ENCODE peak calls at places on chromosomes 13 and 19, in nine cellular contexts. E, O, L, V, J, P, T, W and X are unnamed samples.
A peak's percentile ranks its signal among the peaks of the same experiment; 100 is the strongest.

GRCh38 chr19:47406711-47407416 is 12.5 kb downstream of the MEIS3 start:
- DNase-seq in E (no peak), O (no peak), L (no peak), V (no peak), J (no peak), P (no peak), T (no peak), W (no peak), X (no peak)

GRCh38 chr19:11463391-11463790 is 17.5 kb downstream of the ELAVL3 start:
- DNase-seq in E (no peak), O (no peak), L (no peak), V (no peak), J (no peak), P (no peak), T (no peak), W (no peak), X (no peak)

GRCh38 chr13:30711375-30711774 is 24.0 kb upstream of the ALOX5AP start:
- DNase-seq in E (no peak), O (peak; percentile 30), L (no peak), V (peak; percentile 88), J (no peak), P (no peak), T (no peak), W (no peak), X (no peak)

GRCh38 chr13:83730674-83731073 is 151.6 kb downstream of the SLITRK1 start:
- DNase-seq in E (no peak), O (no peak), L (no peak), V (no peak), J (no peak), P (no peak), T (no peak), W (no peak), X (no peak)

GRCh38 chr13:50015263-50015662 is at the start of gene KCNRG:
- DNase-seq in E (no peak), O (no peak), L (no peak), V (peak; percentile 39), J (no peak), P (no peak), T (no peak), W (no peak), X (no peak)

GRCh38 chr13:94210826-94211225 is 268.7 kb downstream of the DCT start:
- DNase-seq in E (no peak), O (no peak), L (no peak), V (no peak), J (no peak), P (no peak), T (no peak), W (no peak), X (no peak)

GRCh38 chr13:30963794-30964193 is 31.3 kb downstream of the TEX26 start:
- DNase-seq in E (no peak), O (peak; percentile 13), L (peak; percentile 50), V (peak; percentile 29), J (no peak), P (no peak), T (no peak), W (peak; percentile 13), X (no peak)

GRCh38 chr13:36858285-36858684 is 39.3 kb downstream of the RFXAP start:
- DNase-seq in E (no peak), O (peak; percentile 73), L (no peak), V (peak; percentile 65), J (peak; percentile 8), P (no peak), T (no peak), W (peak; percentile 26), X (no peak)

GRCh38 chr13:31987071-31987470 is 44.5 kb upstream of the FRY start:
- DNase-seq in E (no peak), O (no peak), L (no peak), V (no peak), J (no peak), P (no peak), T (no peak), W (no peak), X (no peak)

GRCh38 chr19:50206191-50206590 is 2.8 kb downstream of the MYH14 start:
- DNase-seq in E (no peak), O (no peak), L (no peak), V (no peak), J (no peak), P (no peak), T (no peak), W (no peak), X (no peak)

GRCh38 chr19:55687281-55688172 is 12.5 kb downstream of the EPN1 start:
- DNase-seq in E (peak; percentile 40), O (no peak), L (peak; percentile 41), V (no peak), J (no peak), P (no peak), T (no peak), W (no peak), X (no peak)

GRCh38 chr19:4870025-4870700 is 2.7 kb upstream of the PLIN3 start:
- DNase-seq in E (peak; percentile 77), O (peak; percentile 97), L (peak; percentile 65), V (peak; percentile 92), J (no peak), P (no peak), T (peak; percentile 24), W (no peak), X (peak; percentile 62)

GRCh38 chr19:4868286-4868834 is 893 bp upstream of the PLIN3 start:
- DNase-seq in E (no peak), O (no peak), L (no peak), V (no peak), J (no peak), P (no peak), T (no peak), W (no peak), X (no peak)

GRCh38 chr19:4871711-4872110 is 4.2 kb upstream of the PLIN3 start:
- DNase-seq in E (no peak), O (no peak), L (no peak), V (no peak), J (no peak), P (no peak), T (no peak), W (no peak), X (no peak)

GRCh38 chr19:4867534-4868285 is at the start of gene PLIN3:
- DNase-seq in E (peak; percentile 99), O (peak; percentile 95), L (peak; percentile 98), V (peak; percentile 93), J (peak; percentile 98), P (peak; percentile 99), T (peak; percentile 98), W (peak; percentile 96), X (peak; percentile 98)

GRCh38 chr19:4866595-4867424 is 657 bp downstream of the PLIN3 start:
- DNase-seq in E (peak; percentile 83), O (peak; percentile 42), L (peak; percentile 84), V (peak; percentile 28), J (peak; percentile 66), P (peak; percentile 67), T (peak; percentile 61), W (peak; percentile 35), X (peak; percentile 72)
- H3K4me1 ChIP-seq in E (no peaks in the 10 kb centered on the region), O (peaks cover 22% of the 10 kb centered on the region), L (peaks cover 19% of the 10 kb centered on the region), V (no peaks in the 10 kb centered on the region), J (peaks cover 16% of the 10 kb centered on the region), P (no peaks in the 10 kb centered on the region), T (no peaks in the 10 kb centered on the region), W (no peaks in the 10 kb centered on the region), X (peaks cover 6% of the 10 kb centered on the region)

DNA sequence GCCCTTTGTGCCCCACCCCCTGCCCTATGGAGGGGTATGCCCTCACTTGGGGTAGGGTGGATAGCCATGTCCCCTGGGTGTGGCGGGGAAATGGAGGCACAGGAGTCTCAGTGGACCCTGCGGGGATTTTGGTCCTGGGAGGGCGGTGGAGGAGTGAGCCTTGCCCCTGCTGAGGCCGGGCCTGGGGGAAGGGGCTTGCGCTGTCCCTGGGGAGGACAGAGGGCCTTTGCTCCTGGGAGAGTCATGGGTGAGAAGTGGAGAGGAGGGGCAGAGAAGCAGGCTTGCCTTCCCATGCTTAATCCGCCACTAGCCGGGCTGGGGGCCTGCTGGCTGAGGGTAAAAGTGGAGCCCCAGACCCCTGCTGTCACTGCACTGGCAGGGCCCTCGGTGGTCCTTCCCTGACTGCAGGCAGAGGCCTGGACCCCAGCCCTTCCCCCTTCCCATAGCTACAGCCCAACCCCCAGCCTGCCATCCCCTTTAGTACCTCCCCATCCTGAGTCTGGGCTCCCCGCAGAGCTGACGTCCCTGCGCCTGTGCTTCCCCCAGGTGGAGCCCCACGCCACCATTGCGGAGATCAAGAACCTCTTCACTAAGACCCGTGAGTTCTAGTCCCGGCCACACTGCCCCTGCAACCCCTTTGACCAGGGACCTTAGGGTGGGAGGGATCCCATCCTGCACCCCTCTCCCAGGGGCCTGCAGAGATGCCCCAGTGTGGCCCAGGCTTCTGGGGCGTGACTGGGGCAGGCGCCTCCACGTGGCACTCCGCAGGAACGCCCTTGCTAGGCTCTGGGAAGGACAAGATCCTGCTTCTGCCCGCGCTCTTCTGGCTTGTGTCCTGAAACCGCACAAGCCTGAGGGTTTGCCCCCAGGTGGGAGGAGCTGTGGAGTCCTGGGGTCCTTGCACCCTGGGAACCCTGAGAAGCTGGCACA is 8.9 kb downstream of the NDUFB7 start:
- DNase-seq in E (no peak), O (no peak), L (no peak), V (no peak), J (no peak), P (no peak), T (no peak), W (no peak), X (no peak)
- H3K4me1 ChIP-seq in E (no peaks in the 10 kb centered on the region), O (no peaks in the 10 kb centered on the region), L (peaks cover 6% of the 10 kb centered on the region), V (peaks cover 5% of the 10 kb centered on the region), J (peaks cover 24% of the 10 kb centered on the region), P (peaks cover 18% of the 10 kb centered on the region), T (no peaks in the 10 kb centered on the region), W (peaks cover 5% of the 10 kb centered on the region), X (no peaks in the 10 kb centered on the region)

DNA sequence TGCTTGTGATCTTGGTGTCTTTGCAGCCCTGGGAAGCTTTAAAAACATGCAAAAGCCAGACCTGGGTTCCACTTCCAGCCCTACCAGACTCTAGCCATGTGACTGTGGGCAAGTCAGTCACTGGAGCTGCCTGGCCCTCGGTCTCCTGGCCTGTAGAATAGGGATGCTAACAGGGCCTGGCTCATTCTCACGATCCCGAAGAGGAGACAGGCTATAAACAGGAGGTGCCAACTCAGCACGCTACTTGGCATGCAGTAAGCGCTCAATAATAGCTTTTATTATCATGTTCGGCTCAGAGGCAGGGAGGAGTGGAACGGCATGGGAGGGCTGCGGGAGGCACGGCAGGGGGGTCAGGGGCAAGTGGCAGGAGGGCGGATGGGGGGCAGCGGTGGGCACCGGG is 1.7 kb downstream of the CTXN1 start:
- DNase-seq in E (no peak), O (no peak), L (no peak), V (no peak), J (no peak), P (no peak), T (no peak), W (no peak), X (no peak)
- H3K4me1 ChIP-seq in E (no peaks in the 10 kb centered on the region), O (peaks cover 43% of the 10 kb centered on the region), L (peaks cover 43% of the 10 kb centered on the region), V (peaks cover 28% of the 10 kb centered on the region), J (peaks cover 30% of the 10 kb centered on the region), P (peaks cover 31% of the 10 kb centered on the region), T (peaks cover 27% of the 10 kb centered on the region), W (peaks cover 15% of the 10 kb centered on the region), X (peaks cover 41% of the 10 kb centered on the region)

GRCh38 chr19:45770192-45771101 is 1.4 kb upstream of the SIX5 start:
- DNase-seq in E (peak; percentile 97), O (peak; percentile 93), L (peak; percentile 96), V (peak; percentile 97), J (peak; percentile 94), P (peak; percentile 98), T (peak; percentile 98), W (peak; percentile 98), X (peak; percentile 95)
- H3K4me1 ChIP-seq in E (no peaks in the 10 kb centered on the region), O (peaks cover 29% of the 10 kb centered on the region), L (peaks cover 34% of the 10 kb centered on the region), V (peaks cover 13% of the 10 kb centered on the region), J (peaks cover 24% of the 10 kb centered on the region), P (peaks cover 4% of the 10 kb centered on the region), T (peaks cover 3% of the 10 kb centered on the region), W (peaks cover 17% of the 10 kb centered on the region), X (peaks cover 14% of the 10 kb centered on the region)

GRCh38 chr13:41492432-41493267 is 35.3 kb downstream of the RGCC start:
- DNase-seq in E (no peak), O (no peak), L (no peak), V (no peak), J (no peak), P (no peak), T (no peak), W (no peak), X (no peak)
- H3K4me1 ChIP-seq in E (peaks cover 4% of the 10 kb centered on the region), O (no peaks in the 10 kb centered on the region), L (peaks cover 31% of the 10 kb centered on the region), V (peaks cover 14% of the 10 kb centered on the region), J (peaks cover 3% of the 10 kb centered on the region), P (no peaks in the 10 kb centered on the region), T (no peaks in the 10 kb centered on the region), W (no peaks in the 10 kb centered on the region), X (peaks cover 1% of the 10 kb centered on the region)